ENCODE peak calls at places on chromosomes 16 and 17, in ten cellular contexts. N is stomach, L is transverse colon, B is adrenal gland, Q is prostate gland, R is body of pancreas, Z is ovary, W is gastrocnemius medialis, C is heart left ventricle, Y is A549. X is an unnamed sample. For H3K4me1, the result is how much of the 10 kb centered on the place peaks cover.

GRCh38 chr17:7651097-7651958 is 602 bp downstream of the ATP1B2 start:
- DNase-seq in N (no peak), L (no peak), B (no peak), Q (no peak), R (peak), Z (peak), W (no peak), C (peak), Y (no peak), X (no peak)

GRCh38 chr17:41734139-41734948 is at the start of gene HAP1:
- DNase-seq in N (peak), L (no peak), B (no peak), Q (peak), R (peak), Z (peak), W (no peak), C (peak), Y (peak), X (no peak)

GRCh38 chr17:29250666-29251065 is 4.0 kb downstream of the CRYBA1 start:
- DNase-seq in N (no peak), L (no peak), B (no peak), Q (no peak), R (no peak), Z (no peak), W (no peak), C (no peak), Y (peak), X (no peak)

GRCh38 chr16:14350626-14351025 is 279.4 kb downstream of the PARN start:
- DNase-seq in N (no peak), L (no peak), B (no peak), Q (no peak), R (no peak), Z (no peak), W (no peak), C (no peak), Y (no peak), X (no peak)

GRCh38 chr17:11880714-11881113 is 116.6 kb downstream of the ZNF18 start:
- DNase-seq in N (no peak), L (peak), B (no peak), Q (peak), R (no peak), Z (no peak), W (no peak), C (no peak), Y (peak), X (no peak)

GRCh38 chr17:82536220-82537201 is 17.0 kb downstream of the FOXK2 start:
- DNase-seq in N (peak), L (no peak), B (peak), Q (peak), R (peak), Z (peak), W (no peak), C (peak), Y (no peak), X (no peak)

GRCh38 chr17:68446626-68447041 is 10.7 kb downstream of the WIPI1 start:
- DNase-seq in N (no peak), L (no peak), B (no peak), Q (no peak), R (no peak), Z (no peak), W (no peak), C (no peak), Y (no peak), X (no peak)

GRCh38 chr16:582614-583331 is 7.1 kb upstream of the RAB40C start:
- DNase-seq in N (peak), L (no peak), B (no peak), Q (no peak), R (peak), Z (no peak), W (no peak), C (no peak), Y (no peak), X (no peak)

GRCh38 chr16:85798283-85798776 is 1.0 kb downstream of the EMC8 start:
- DNase-seq in N (no peak), L (no peak), B (no peak), Q (no peak), R (no peak), Z (no peak), W (no peak), C (no peak), Y (no peak), X (no peak)

GRCh38 chr17:78585231-78585630 is 8.0 kb upstream of the DNAH17 start:
- DNase-seq in N (no peak), L (no peak), B (no peak), Q (no peak), R (no peak), Z (no peak), W (no peak), C (no peak), Y (no peak), X (no peak)

GRCh38 chr17:16870253-16871245 is 101.4 kb downstream of the TNFRSF13B start:
- DNase-seq in N (peak), L (no peak), B (no peak), Q (no peak), R (no peak), Z (no peak), W (no peak), C (no peak), Y (no peak), X (no peak)

GRCh38 chr16:84348386-84348785 is 20.0 kb upstream of the ATP2C2 start:
- DNase-seq in N (no peak), L (no peak), B (peak), Q (no peak), R (no peak), Z (no peak), W (no peak), C (no peak), Y (no peak), X (no peak)

GRCh38 chr17:59846391-59847165 is 46.2 kb downstream of the TUBD1 start:
- DNase-seq in N (peak), L (peak), B (peak), Q (peak), R (peak), Z (peak), W (peak), C (no peak), Y (peak), X (no peak)

GRCh38 chr16:31695667-31696066 is 168.0 kb downstream of the AHSP start:
- DNase-seq in N (no peak), L (no peak), B (no peak), Q (no peak), R (no peak), Z (no peak), W (no peak), C (no peak), Y (no peak), X (no peak)

GRCh38 chr16:2783581-2784375 is 3.6 kb downstream of the PRSS33 start:
- DNase-seq in N (no peak), L (no peak), B (no peak), Q (no peak), R (no peak), Z (peak), W (no peak), C (no peak), Y (no peak), X (no peak)

GRCh38 chr16:58333937-58334336 is 39.1 kb upstream of the PRSS54 start:
- DNase-seq in N (no peak), L (no peak), B (no peak), Q (no peak), R (no peak), Z (no peak), W (no peak), C (no peak), Y (no peak), X (no peak)

GRCh38 chr17:14672830-14673229 is 371.9 kb downstream of the HS3ST3B1 start:
- DNase-seq in N (no peak), L (no peak), B (no peak), Q (no peak), R (peak), Z (no peak), W (no peak), C (no peak), Y (no peak), X (no peak)

GRCh38 chr17:48751172-48751571 is 22.6 kb upstream of the HOXB13 start:
- DNase-seq in N (no peak), L (no peak), B (no peak), Q (no peak), R (no peak), Z (no peak), W (no peak), C (no peak), Y (no peak), X (no peak)

GRCh38 chr17:43536236-43537088 is 9.7 kb downstream of the ETV4 start:
- DNase-seq in N (no peak), L (no peak), B (no peak), Q (no peak), R (no peak), Z (no peak), W (no peak), C (no peak), Y (no peak), X (no peak)

GRCh38 chr16:80924372-80924978 is 82.2 kb downstream of the CMC2 start:
- DNase-seq in N (peak), L (peak), B (peak), Q (peak), R (peak), Z (no peak), W (no peak), C (peak), Y (peak), X (no peak)

GRCh38 chr16:68574479-68574878 is 35.4 kb downstream of the ZFP90 start:
- DNase-seq in N (no peak), L (no peak), B (no peak), Q (no peak), R (no peak), Z (no peak), W (no peak), C (no peak), Y (no peak), X (no peak)

GRCh38 chr17:70067104-70067503 is 7.9 kb upstream of the KCNJ16 start:
- DNase-seq in N (no peak), L (no peak), B (no peak), Q (no peak), R (no peak), Z (no peak), W (no peak), C (no peak), Y (no peak), X (no peak)

GRCh38 chr16:1981972-1982574 is 804 bp upstream of the NOXO1 start:
- DNase-seq in N (no peak), L (peak), B (no peak), Q (peak), R (peak), Z (no peak), W (no peak), C (no peak), Y (no peak), X (no peak)

GRCh38 chr17:14845562-14846335 is 419.4 kb downstream of the PMP22 start:
- DNase-seq in N (no peak), L (no peak), B (no peak), Q (peak), R (peak), Z (no peak), W (no peak), C (no peak), Y (no peak), X (no peak)

GRCh38 chr16:58025351-58026138 is at the start of gene MMP15:
- DNase-seq in N (peak), L (peak), B (peak), Q (peak), R (peak), Z (peak), W (peak), C (peak), Y (peak), X (peak)

GRCh38 chr17:79020631-79021301 is 3.2 kb upstream of the C1QTNF1 start:
- DNase-seq in N (no peak), L (no peak), B (no peak), Q (no peak), R (no peak), Z (peak), W (no peak), C (no peak), Y (no peak), X (no peak)

GRCh38 chr16:4059969-4060368 is 56.3 kb downstream of the ADCY9 start:
- DNase-seq in N (no peak), L (no peak), B (no peak), Q (no peak), R (no peak), Z (no peak), W (no peak), C (no peak), Y (no peak), X (no peak)

GRCh38 chr17:48023408-48024148 is 14.0 kb downstream of the COPZ2 start:
- DNase-seq in N (peak), L (peak), B (peak), Q (peak), R (peak), Z (peak), W (peak), C (peak), Y (peak), X (peak)

GRCh38 chr17:76213491-76213890 is 26.8 kb downstream of the RNF157 start:
- DNase-seq in N (no peak), L (no peak), B (no peak), Q (no peak), R (no peak), Z (no peak), W (no peak), C (no peak), Y (no peak), X (no peak)

GRCh38 chr16:85796152-85796551 is 3.2 kb downstream of the EMC8 start:
- DNase-seq in N (no peak), L (no peak), B (no peak), Q (no peak), R (no peak), Z (no peak), W (no peak), C (no peak), Y (no peak), X (no peak)

GRCh38 chr17:57485916-57486315 is 229.6 kb downstream of the MSI2 start:
- DNase-seq in N (no peak), L (no peak), B (no peak), Q (no peak), R (no peak), Z (no peak), W (no peak), C (no peak), Y (no peak), X (no peak)

GRCh38 chr17:57486978-57487377 is 230.7 kb downstream of the MSI2 start:
- DNase-seq in N (no peak), L (no peak), B (no peak), Q (peak), R (no peak), Z (no peak), W (peak), C (no peak), Y (no peak), X (no peak)

GRCh38 chr17:57488856-57489255 is 232.5 kb downstream of the MSI2 start:
- DNase-seq in N (no peak), L (no peak), B (peak), Q (no peak), R (no peak), Z (no peak), W (no peak), C (no peak), Y (no peak), X (no peak)

GRCh38 chr17:57486416-57486815 is 230.1 kb downstream of the MSI2 start:
- DNase-seq in N (no peak), L (no peak), B (no peak), Q (no peak), R (no peak), Z (no peak), W (no peak), C (no peak), Y (no peak), X (no peak)

GRCh38 chr17:57487552-57487951 is 231.2 kb downstream of the MSI2 start:
- DNase-seq in N (no peak), L (no peak), B (no peak), Q (no peak), R (no peak), Z (no peak), W (no peak), C (no peak), Y (no peak), X (no peak)
- H3K4me1 ChIP-seq in N (under half), L (under half), B (half or more), Q (under half), R (under half), Z (under half), W (half or more), C (under half), Y (under half), X (under half)

GRCh38 chr16:46621902-46622676 is 910 bp upstream of the SHCBP1 start:
- DNase-seq in N (no peak), L (no peak), B (no peak), Q (no peak), R (no peak), Z (no peak), W (no peak), C (no peak), Y (no peak), X (no peak)

GRCh38 chr16:46621006-46621629 is at the start of gene SHCBP1:
- DNase-seq in N (peak), L (peak), B (peak), Q (peak), R (peak), Z (peak), W (peak), C (peak), Y (peak), X (peak)

GRCh38 chr16:46620265-46621005 is 744 bp downstream of the SHCBP1 start:
- DNase-seq in N (no peak), L (no peak), B (no peak), Q (no peak), R (no peak), Z (no peak), W (no peak), C (no peak), Y (peak), X (no peak)

DNA sequence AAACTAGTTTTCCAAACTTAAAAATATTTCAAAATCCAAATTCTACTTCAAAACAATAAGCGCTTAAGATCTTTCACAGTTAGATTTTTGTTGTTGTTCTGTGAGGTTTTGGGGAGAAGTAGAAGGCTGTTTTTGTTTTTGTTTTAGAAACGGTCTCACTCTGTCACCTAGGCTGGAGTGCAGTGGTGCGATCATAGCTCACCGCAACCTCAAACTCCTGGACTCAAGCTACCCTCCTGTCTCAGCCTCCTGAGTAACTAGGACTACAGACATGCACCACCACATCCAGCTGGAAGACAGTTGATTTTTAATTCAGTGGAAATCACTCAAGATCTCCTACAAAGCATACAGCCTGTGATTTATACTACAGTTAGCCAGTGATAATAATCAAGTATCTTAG is 2.7 kb downstream of the SHCBP1 start:
- DNase-seq in N (no peak), L (no peak), B (no peak), Q (no peak), R (no peak), Z (no peak), W (no peak), C (no peak), Y (no peak), X (no peak)
- TF ChIP-seq POLR2A in N (no peak), L (no peak), B (no peak), Q (no peak), R (no peak), Z (no peak), W (no peak), C (no peak), Y (no peak), X (no peak)

GRCh38 chr16:18945233-18945632 is 19.0 kb upstream of the SMG1 start:
- DNase-seq in N (no peak), L (no peak), B (no peak), Q (no peak), R (no peak), Z (no peak), W (no peak), C (no peak), Y (no peak), X (no peak)
- H3K4me1 ChIP-seq in N (under half), L (under half), B (under half), Q (under half), R (under half), Z (under half), W (under half), C (under half), Y (under half), X (under half)

DNA sequence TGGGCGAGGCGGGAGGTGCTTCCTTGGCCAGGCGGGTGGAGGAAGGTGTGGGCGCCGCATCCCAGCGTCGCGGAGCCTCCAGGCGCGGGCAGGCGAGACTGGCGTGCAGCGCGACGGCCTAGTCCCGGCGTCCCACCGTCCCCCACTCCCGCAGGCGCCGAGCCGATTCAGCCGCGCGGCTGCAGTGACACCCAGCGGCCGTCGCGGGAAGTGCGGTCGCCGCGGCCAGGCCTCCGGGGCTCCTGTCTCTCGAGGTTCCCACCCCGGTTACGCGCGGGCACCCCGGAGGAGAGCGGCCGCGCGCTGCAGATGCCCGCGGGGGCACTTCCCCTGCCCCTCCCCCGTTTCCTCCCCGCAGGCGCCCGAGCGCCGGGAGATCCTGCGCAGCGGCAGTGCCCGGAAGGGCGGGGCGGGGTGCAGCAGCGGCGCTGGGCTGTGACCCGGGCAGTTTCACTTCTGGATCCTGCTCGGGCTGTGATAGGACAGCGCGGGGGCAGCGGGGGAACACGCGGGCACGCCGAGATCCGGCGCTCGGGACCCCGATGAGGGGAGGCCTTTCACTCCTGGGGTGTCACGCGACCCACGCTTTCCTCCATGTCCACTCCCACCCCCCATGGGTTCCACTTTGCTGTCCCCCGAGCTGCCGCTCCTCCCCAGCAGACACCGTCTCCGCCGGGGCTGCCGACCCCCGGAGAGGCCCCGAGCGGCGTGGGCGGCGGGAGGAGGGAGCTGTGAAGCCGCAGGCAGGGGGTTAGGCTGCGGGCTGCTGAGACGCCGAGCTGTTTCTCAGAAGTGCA is 16.6 kb downstream of the GRB7 start:
- DNase-seq in N (peak), L (peak), B (peak), Q (peak), R (peak), Z (peak), W (peak), C (peak), Y (peak), X (peak)
- TF ChIP-seq POLR2A in N (no peak), L (peak), B (peak), Q (peak), R (peak), Z (no peak), W (peak), C (no peak), Y (peak), X (peak)

GRCh38 chr17:880871-881269 is 98.7 kb downstream of the NXN start:
- DNase-seq in N (no peak), L (no peak), B (no peak), Q (no peak), R (no peak), Z (no peak), W (no peak), C (no peak), Y (no peak), X (no peak)
- H3K4me1 ChIP-seq in N (half or more), L (under half), B (under half), Q (under half), R (half or more), Z (under half), W (half or more), C (under half), Y (under half), X (under half)

DNA sequence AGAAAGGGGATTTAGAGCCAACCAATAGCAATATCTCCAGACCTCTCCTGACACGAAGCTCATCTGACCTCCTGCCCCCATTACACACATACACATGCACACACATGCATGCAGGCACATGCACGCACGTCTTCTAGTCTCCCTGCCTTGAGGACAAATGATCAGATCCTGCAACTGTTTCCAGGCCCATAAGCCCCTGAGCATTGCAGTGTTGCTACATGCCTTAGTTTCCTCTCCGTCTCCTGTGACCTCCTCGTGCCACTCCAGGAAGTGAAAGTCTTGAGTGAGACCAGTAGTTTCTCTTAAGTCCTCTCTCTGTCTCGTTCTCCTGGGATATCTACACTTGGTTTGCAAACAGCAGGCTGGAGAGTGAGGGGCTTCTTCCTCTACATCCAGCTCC is 8.2 kb downstream of the CIITA start:
- DNase-seq in N (no peak), L (no peak), B (no peak), Q (no peak), R (no peak), Z (no peak), W (peak), C (no peak), Y (no peak), X (no peak)
- TF ChIP-seq POLR2A in N (no peak), L (no peak), B (no peak), Q (no peak), R (no peak), Z (no peak), W (no peak), C (no peak), Y (no peak), X (no peak)

DNA sequence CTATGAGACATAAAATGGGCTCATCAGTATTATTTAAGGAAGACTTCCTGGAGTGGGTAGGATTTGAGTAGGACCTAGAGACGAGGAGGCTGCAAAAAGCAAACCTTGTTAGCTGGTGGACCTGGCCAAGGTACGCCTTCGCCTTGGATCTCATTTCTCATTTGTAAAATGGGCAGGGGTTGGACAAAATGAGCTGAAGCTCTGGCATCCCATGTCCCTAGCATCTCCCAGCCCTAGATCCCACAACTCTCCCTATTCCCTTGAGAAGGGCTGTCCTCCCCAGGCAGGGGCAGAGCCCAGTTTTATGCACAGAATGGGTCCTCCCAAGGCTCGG is 306 bp upstream of the SPATA20 start:
- DNase-seq in N (no peak), L (no peak), B (no peak), Q (no peak), R (no peak), Z (no peak), W (no peak), C (no peak), Y (no peak), X (no peak)
- H3K4me1 ChIP-seq in N (half or more), L (under half), B (under half), Q (under half), R (half or more), Z (under half), W (under half), C (under half), Y (half or more), X (under half)